ENCODE peak calls at places on chromosome X, in eight cellular contexts. K, B, E, N, S, Q, T and M are unnamed samples.

GRCh38 chrX:72069380-72070160 is 62.1 kb downstream of the RTL5 start:
- DNase-seq in K (no peak), S (no peak), Q (no peak), E (no peak), T (no peak), N (no peak), B (no peak), M (no peak)

GRCh38 chrX:74536142-74537010 is 78.0 kb downstream of the RLIM start:
- DNase-seq in T (peak), Q (peak), B (peak), E (peak), K (peak), N (peak), S (peak), M (peak)

GRCh38 chrX:38183577-38183976 is 37.1 kb downstream of the SRPX start:
- DNase-seq in Q (peak), E (no peak), K (no peak), N (no peak), B (no peak), T (no peak), S (no peak), M (no peak)

GRCh38 chrX:40065291-40066046 is 32.3 kb downstream of the BCOR start:
- DNase-seq in S (no peak), Q (no peak), E (no peak), T (no peak), B (no peak), K (no peak), N (peak), M (no peak)

GRCh38 chrX:38880460-38880859 is 79.2 kb downstream of the MID1IP1 start:
- DNase-seq in T (no peak), E (no peak), Q (peak), S (no peak), K (peak), N (no peak), B (no peak), M (peak)

GRCh38 chrX:9416562-9417319 is 48.1 kb upstream of the TBL1X start:
- DNase-seq in B (no peak), T (no peak), K (peak), E (no peak), S (no peak), N (no peak), Q (no peak), M (peak)

GRCh38 chrX:150506486-150506885 is 61.9 kb upstream of the MTM1 start:
- DNase-seq in B (no peak), E (no peak), Q (no peak), T (no peak), K (no peak), N (no peak), S (no peak), M (no peak)

GRCh38 chrX:155718964-155719586 is 106.3 kb upstream of the TMLHE start:
- DNase-seq in E (no peak), Q (no peak), N (no peak), K (no peak), T (no peak), B (no peak), S (no peak), M (peak)

GRCh38 chrX:65926095-65927019 is 113.5 kb downstream of the VSIG4 start:
- DNase-seq in K (no peak), B (no peak), T (no peak), S (no peak), E (no peak), Q (no peak), N (no peak), M (no peak)

GRCh38 chrX:108186811-108187210 is 95.2 kb downstream of the ATG4A start:
- DNase-seq in B (no peak), N (no peak), E (no peak), Q (peak), T (no peak), S (no peak), K (peak), M (peak)

GRCh38 chrX:19535481-19535880 is 20.2 kb upstream of the MAP3K15 start:
- DNase-seq in T (no peak), K (peak), Q (peak), S (no peak), N (no peak), E (no peak), B (no peak), M (peak)

GRCh38 chrX:139495324-139495723 is 35.2 kb upstream of the F9 start:
- DNase-seq in T (no peak), S (no peak), E (no peak), K (no peak), B (no peak), Q (no peak), N (no peak), M (no peak)

GRCh38 chrX:31702208-31702607 is 630.4 kb upstream of the FTHL17 start:
- DNase-seq in K (no peak), T (no peak), Q (no peak), E (no peak), N (no peak), S (no peak), B (no peak), M (no peak)

GRCh38 chrX:97363843-97364242 is 480.1 kb downstream of the RPA4 start:
- DNase-seq in S (no peak), K (no peak), B (no peak), E (no peak), T (no peak), N (no peak), Q (no peak), M (no peak)

DNA sequence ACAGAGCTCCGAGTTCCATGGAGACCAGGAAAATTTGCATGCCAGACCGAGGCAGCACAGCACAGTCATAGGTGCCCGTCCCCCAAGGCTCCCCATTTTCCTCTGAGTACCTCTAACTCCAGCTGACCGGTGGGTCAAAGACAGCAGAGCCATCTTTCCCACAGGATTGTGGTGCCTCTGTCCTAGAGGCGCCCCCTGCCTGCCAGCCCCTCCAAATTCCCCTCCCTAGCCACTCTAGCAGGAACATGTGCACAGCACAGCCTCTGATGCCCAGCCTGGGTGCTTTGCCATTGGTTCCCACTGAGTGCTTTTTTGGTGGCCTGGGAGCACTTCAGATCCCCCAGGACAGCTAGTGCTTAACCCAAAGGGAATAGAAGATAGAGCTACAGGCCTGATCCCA is 368.5 kb upstream of the PABPC5 start:
- DNase-seq in S (no peak), N (no peak), K (no peak), B (no peak), E (no peak), T (no peak), Q (no peak), M (no peak)
- TF ChIP-seq CTCF in S (no peak), N (no peak), K (no peak), B (no peak), E (no peak), T (no peak), Q (no peak), M (no peak)

GRCh38 chrX:153723351-153724251 is 586 bp downstream of the BCAP31 start:
- DNase-seq in B (peak), S (no peak), Q (peak), T (peak), K (peak), N (peak), E (peak), M (peak)
- TF ChIP-seq CTCF in B (no peak), S (no peak), Q (peak), T (no peak), K (peak), N (peak), E (peak), M (no peak)

GRCh38 chrX:21758488-21758887 is 572 bp upstream of the SMPX start:
- DNase-seq in S (no peak), N (no peak), E (no peak), B (no peak), T (no peak), Q (no peak), K (no peak), M (no peak)
- TF ChIP-seq CTCF in S (no peak), N (no peak), E (no peak), B (no peak), T (no peak), Q (no peak), K (peak), M (no peak)

DNA sequence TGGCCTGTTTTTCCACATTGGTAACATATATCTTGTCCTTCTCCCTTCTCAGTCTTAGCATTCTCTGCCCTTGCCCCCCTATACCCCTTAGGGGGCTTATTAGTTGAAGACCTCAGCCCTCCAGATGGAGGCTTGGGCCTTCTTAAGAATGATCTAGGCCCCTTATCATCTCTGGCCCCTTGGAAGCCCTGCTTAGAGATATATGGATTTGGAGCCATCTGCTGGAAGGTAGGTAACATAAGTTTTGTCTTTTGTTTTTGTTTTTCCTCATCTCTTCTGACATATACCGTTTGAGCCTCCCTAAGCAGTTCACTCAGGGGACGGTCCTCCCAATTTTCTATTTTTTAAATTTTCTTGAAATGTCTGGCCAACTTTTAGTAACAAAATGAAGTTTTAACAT is 48.3 kb upstream of the NAP1L2 start:
- DNase-seq in E (no peak), K (peak), T (no peak), Q (no peak), N (no peak), B (no peak), S (no peak), M (peak)
- TF ChIP-seq CTCF in E (no peak), K (peak), T (no peak), Q (no peak), N (no peak), B (no peak), S (no peak), M (peak)

GRCh38 chrX:7194606-7195005 is 46.7 kb upstream of the PUDP start:
- DNase-seq in K (no peak), N (no peak), Q (no peak), B (no peak), T (no peak), E (no peak), S (no peak), M (no peak)

GRCh38 chrX:7192871-7193270 is 44.9 kb upstream of the PUDP start:
- DNase-seq in N (no peak), E (no peak), T (no peak), S (no peak), Q (no peak), B (no peak), K (no peak), M (no peak)

GRCh38 chrX:7190157-7190556 is 42.2 kb upstream of the PUDP start:
- DNase-seq in S (no peak), E (no peak), Q (no peak), K (peak), B (no peak), T (no peak), N (no peak), M (peak)

DNA sequence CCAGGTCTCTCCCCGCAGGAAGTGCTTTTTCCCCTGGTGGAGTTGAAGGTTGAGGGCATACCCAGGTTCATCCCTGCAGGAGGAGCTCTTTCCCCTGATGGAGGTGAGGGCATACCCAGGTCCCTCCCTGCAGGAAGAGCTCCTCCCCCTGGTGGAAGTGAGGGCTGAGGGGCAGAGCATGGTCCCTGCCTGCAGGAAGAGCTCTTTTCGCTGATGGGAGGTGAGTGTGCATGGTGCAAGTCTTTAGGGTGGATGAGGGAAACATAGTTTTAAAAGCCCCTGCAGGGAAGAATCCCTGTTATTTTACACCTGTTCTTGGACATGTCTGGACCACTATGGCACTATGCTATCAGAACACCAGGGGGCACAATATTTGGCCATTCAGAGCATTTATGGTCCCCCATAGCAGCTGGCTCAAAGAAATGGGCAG is 43.7 kb upstream of the PUDP start:
- DNase-seq in S (no peak), B (no peak), E (no peak), Q (no peak), N (no peak), K (peak), T (no peak), M (peak)
- TF ChIP-seq CTCF in S (no peak), B (no peak), E (no peak), Q (peak), N (no peak), K (peak), T (no peak), M (no peak)

DNA sequence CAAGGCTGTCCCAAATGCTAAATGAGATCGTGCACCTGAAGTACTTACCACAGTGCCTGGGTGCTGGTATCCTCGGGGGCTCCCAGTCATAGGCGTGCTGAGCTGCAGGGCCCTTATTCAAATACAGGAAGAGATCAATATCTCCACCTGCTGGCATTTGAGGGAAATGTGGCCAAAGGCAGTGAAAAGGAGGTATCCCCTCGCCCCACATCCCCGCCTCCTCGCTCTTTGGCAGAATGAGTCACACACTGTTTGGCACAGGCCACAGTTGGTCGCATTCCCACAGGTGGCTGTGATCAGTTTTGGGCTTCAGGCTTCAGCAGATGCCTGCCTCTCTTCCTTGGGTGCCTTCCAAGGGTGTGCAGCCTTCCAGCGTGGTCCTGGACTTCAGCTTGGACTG is 28.4 kb downstream of the ZNF185 start:
- DNase-seq in Q (peak), B (no peak), S (peak), N (no peak), E (peak), T (peak), K (peak), M (peak)
- TF ChIP-seq CTCF in Q (peak), B (no peak), S (no peak), N (peak), E (peak), T (no peak), K (peak), M (peak)